ENCODE peak calls at places on chromosomes 16 and 17, in eight cellular contexts. G is pancreas, X is HS-27A, C is amniotic epithelial cell, L is brain microvascular endothelial cell, N is nucleus accumbens, U is SK-N-SH, F is stomach. I is an unnamed sample.

GRCh38 chr17:45896803-45897693 is 2.7 kb downstream of the MAPT start:
- DNase-seq in G (no peak), X (no peak), C (no peak), L (no peak), N (peak), U (no peak), F (no peak), I (no peak)

GRCh38 chr17:73743802-73744201 is 99.6 kb upstream of the SDK2 start:
- DNase-seq in G (no peak), X (no peak), C (no peak), L (no peak), N (no peak), U (no peak), F (no peak), I (no peak)

GRCh38 chr16:50737420-50737959 is 4.4 kb upstream of the CYLD start:
- DNase-seq in G (no peak), X (no peak), C (no peak), L (no peak), N (no peak), U (no peak), F (no peak), I (no peak)

GRCh38 chr17:19304209-19304608 is 58.3 kb downstream of the B9D1 start:
- DNase-seq in G (no peak), X (no peak), C (peak), L (peak), N (no peak), U (no peak), F (peak), I (no peak)

GRCh38 chr17:34763727-34764665 is 184.6 kb downstream of the TMEM132E start:
- DNase-seq in G (no peak), X (no peak), C (no peak), L (no peak), N (no peak), U (no peak), F (no peak), I (no peak)

GRCh38 chr16:66199189-66199588 is 167.3 kb upstream of the CDH5 start:
- DNase-seq in G (no peak), X (no peak), C (peak), L (no peak), N (no peak), U (no peak), F (no peak), I (no peak)

GRCh38 chr16:69494993-69495392 is 70.6 kb downstream of the CYB5B start:
- DNase-seq in G (no peak), X (no peak), C (peak), L (no peak), N (no peak), U (no peak), F (no peak), I (no peak)

GRCh38 chr17:1486802-1487695 is 5.4 kb downstream of the MYO1C start:
- DNase-seq in G (peak), X (no peak), C (peak), L (peak), N (no peak), U (no peak), F (peak), I (no peak)

GRCh38 chr16:80058236-80058635 is 457.7 kb upstream of the MAF start:
- DNase-seq in G (no peak), X (no peak), C (peak), L (no peak), N (no peak), U (no peak), F (no peak), I (no peak)